ENCODE peak calls at places on chromosomes 7 and 10, in ten cellular contexts. D is neuronal stem cell, H is psoas muscle, F is IMR-90, I is colonic mucosa, W is esophagus squamous epithelium, P is AG04450, O is kidney, M is A549, K is SJCRH30. U is an unnamed sample.

GRCh38 chr10:15879058-15879457 is 18.8 kb upstream of the MINDY3 start:
- DNase-seq in D (no peak), H (no peak), F (peak), I (no peak), W (no peak), P (no peak), O (no peak), M (peak), K (no peak), U (no peak)

GRCh38 chr7:148958061-148958460 is 70.2 kb downstream of the PDIA4 start:
- DNase-seq in D (no peak), H (no peak), F (no peak), I (no peak), W (no peak), P (no peak), O (no peak), M (no peak), K (no peak), U (no peak)

GRCh38 chr7:19133891-19134290 is 11.3 kb downstream of the FERD3L start:
- DNase-seq in D (no peak), H (no peak), F (peak), I (no peak), W (no peak), P (no peak), O (no peak), M (no peak), K (no peak), U (no peak)

GRCh38 chr10:97888641-97889262 is 39.1 kb downstream of the GOLGA7B start:
- DNase-seq in D (no peak), H (no peak), F (peak), I (no peak), W (no peak), P (no peak), O (peak), M (peak), K (peak), U (no peak)

GRCh38 chr7:20307119-20307518 is 23.6 kb upstream of the ITGB8 start:
- DNase-seq in D (peak), H (no peak), F (peak), I (no peak), W (no peak), P (no peak), O (no peak), M (no peak), K (no peak), U (no peak)

GRCh38 chr10:31906039-31906438 is 22.6 kb downstream of the ARHGAP12 start:
- DNase-seq in D (no peak), H (no peak), F (peak), I (no peak), W (no peak), P (no peak), O (no peak), M (no peak), K (no peak), U (no peak)

GRCh38 chr7:94907420-94908203 is at the start of gene PPP1R9A:
- DNase-seq in D (peak), H (peak), F (no peak), I (peak), W (no peak), P (no peak), O (peak), M (peak), K (peak), U (no peak)

GRCh38 chr10:131184503-131184902 is 127.0 kb downstream of the TCERG1L start:
- DNase-seq in D (no peak), H (no peak), F (no peak), I (no peak), W (no peak), P (no peak), O (peak), M (no peak), K (no peak), U (no peak)

GRCh38 chr7:66078067-66078466 is 2.4 kb downstream of the ASL start:
- DNase-seq in D (no peak), H (no peak), F (no peak), I (no peak), W (no peak), P (no peak), O (no peak), M (no peak), K (no peak), U (no peak)

GRCh38 chr10:42640610-42641229 is 2.4 kb upstream of the ZNF33B start:
- DNase-seq in D (no peak), H (no peak), F (no peak), I (peak), W (no peak), P (no peak), O (no peak), M (no peak), K (no peak), U (no peak)

GRCh38 chr7:104584620-104585019 is 256.2 kb downstream of the LHFPL3 start:
- DNase-seq in D (no peak), H (no peak), F (no peak), I (no peak), W (no peak), P (no peak), O (no peak), M (no peak), K (no peak), U (no peak)

GRCh38 chr10:30782543-30783461 is 153.2 kb upstream of the LYZL2 start:
- DNase-seq in D (no peak), H (peak), F (peak), I (no peak), W (no peak), P (no peak), O (no peak), M (no peak), K (peak), U (no peak)

GRCh38 chr7:47314728-47315601 is 266.9 kb downstream of the TNS3 start:
- DNase-seq in D (no peak), H (peak), F (peak), I (peak), W (no peak), P (peak), O (peak), M (no peak), K (peak), U (no peak)

GRCh38 chr10:88234332-88234731 is 348.8 kb downstream of the RNLS start:
- DNase-seq in D (no peak), H (no peak), F (no peak), I (peak), W (no peak), P (no peak), O (no peak), M (no peak), K (no peak), U (no peak)

GRCh38 chr7:50284296-50284695 is 20.2 kb upstream of the IKZF1 start:
- DNase-seq in D (no peak), H (no peak), F (no peak), I (no peak), W (no peak), P (no peak), O (no peak), M (no peak), K (no peak), U (no peak)

GRCh38 chr7:50287121-50287520 is 17.4 kb upstream of the IKZF1 start:
- DNase-seq in D (no peak), H (no peak), F (no peak), I (no peak), W (no peak), P (no peak), O (no peak), M (no peak), K (no peak), U (no peak)

GRCh38 chr7:50281680-50282445 is 22.7 kb upstream of the IKZF1 start:
- DNase-seq in D (no peak), H (no peak), F (no peak), I (no peak), W (no peak), P (no peak), O (no peak), M (no peak), K (no peak), U (no peak)

GRCh38 chr7:50285259-50285658 is 19.3 kb upstream of the IKZF1 start:
- DNase-seq in D (no peak), H (no peak), F (no peak), I (no peak), W (no peak), P (no peak), O (no peak), M (no peak), K (no peak), U (no peak)

DNA sequence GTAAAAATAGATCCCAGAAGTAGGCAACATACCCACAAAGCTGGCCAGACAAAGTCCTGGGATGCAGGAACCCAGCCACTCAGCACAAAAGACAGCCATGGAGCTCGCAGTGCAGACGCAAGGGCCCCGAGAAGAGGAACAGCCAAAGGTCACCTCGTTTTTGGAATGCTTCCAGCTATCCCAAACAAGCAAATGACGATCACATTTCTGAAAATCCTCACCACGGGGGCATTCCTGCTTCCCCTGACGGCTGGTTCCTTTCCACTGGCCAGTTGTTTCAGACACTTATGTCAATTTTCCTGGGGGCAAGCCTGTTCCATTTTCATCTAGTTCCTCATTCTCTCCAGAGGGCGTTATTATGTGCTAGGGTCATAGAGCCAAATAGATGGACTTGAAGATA is 21.3 kb upstream of the IKZF1 start:
- DNase-seq in D (no peak), H (no peak), F (no peak), I (no peak), W (no peak), P (no peak), O (no peak), M (no peak), K (no peak), U (no peak)
- H3K27ac ChIP-seq in D (no peak), H (no peak), F (no peak), I (peak), W (no peak), P (no peak), O (no peak), M (no peak), K (no peak), U (no peak)

DNA sequence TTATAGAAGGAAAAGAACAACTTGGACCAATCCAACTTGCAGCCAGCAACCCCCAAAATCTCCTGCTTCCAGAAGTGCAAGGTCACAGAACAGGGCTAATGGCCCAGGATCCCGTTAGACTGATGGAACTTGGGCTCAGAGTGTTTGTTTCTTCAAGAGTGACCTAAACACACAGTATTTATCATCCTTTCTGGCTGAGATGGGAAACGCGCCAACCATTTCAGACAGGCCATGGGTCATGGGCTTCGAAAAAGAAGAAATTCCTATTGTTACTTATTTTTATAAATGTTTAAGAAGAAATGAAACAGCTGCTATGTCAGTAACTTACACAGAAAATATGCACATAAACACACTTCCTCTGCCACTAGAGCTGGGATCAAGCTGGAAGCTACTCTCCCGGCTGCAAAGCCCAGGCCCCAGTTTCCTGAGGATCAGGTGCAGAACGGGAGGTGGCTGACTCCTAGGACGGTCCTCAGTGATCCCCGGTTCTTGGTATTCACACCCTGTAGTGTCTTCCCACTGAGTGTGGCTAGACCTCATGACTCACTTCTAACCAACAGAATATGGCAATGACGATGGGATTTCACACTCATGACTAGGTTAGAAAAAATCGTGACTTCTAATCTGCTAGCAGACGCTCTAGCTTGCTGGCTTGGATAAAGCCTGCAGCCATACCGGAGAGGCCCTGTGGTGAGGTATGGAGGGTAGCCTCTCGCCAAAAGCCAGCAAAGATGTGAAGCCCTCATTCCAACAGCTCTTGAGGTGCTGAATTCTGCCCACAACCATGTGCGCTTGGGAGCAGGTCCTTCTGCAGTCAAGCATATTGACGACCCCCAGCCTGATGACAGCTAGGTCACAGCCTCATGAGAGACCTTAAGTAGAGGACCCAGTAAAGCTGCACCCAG is 60.2 kb downstream of the CHST15 start:
- DNase-seq in D (no peak), H (no peak), F (peak), I (no peak), W (no peak), P (peak), O (peak), M (no peak), K (no peak), U (no peak)
- H3K27ac ChIP-seq in D (no peak), H (no peak), F (no peak), I (no peak), W (no peak), P (peak), O (peak), M (no peak), K (no peak), U (peak)

GRCh38 chr10:110391541-110391940 is 86.8 kb upstream of the SMNDC1 start:
- DNase-seq in D (no peak), H (no peak), F (no peak), I (no peak), W (no peak), P (no peak), O (peak), M (no peak), K (no peak), U (no peak)

GRCh38 chr10:110394296-110394695 is 89.6 kb upstream of the SMNDC1 start:
- DNase-seq in D (no peak), H (no peak), F (no peak), I (no peak), W (no peak), P (no peak), O (peak), M (no peak), K (no peak), U (no peak)

GRCh38 chr10:110392121-110392859 is 87.6 kb upstream of the SMNDC1 start:
- DNase-seq in D (no peak), H (no peak), F (no peak), I (no peak), W (no peak), P (no peak), O (peak), M (no peak), K (no peak), U (no peak)

GRCh38 chr10:110393866-110394265 is 89.1 kb upstream of the SMNDC1 start:
- DNase-seq in D (no peak), H (no peak), F (no peak), I (no peak), W (no peak), P (no peak), O (peak), M (no peak), K (no peak), U (no peak)

GRCh38 chr10:110392860-110393732 is 88.4 kb upstream of the SMNDC1 start:
- DNase-seq in D (no peak), H (peak), F (peak), I (peak), W (no peak), P (peak), O (peak), M (no peak), K (no peak), U (no peak)
- H3K27ac ChIP-seq in D (no peak), H (no peak), F (peak), I (no peak), W (no peak), P (peak), O (no peak), M (peak), K (no peak), U (no peak)

DNA sequence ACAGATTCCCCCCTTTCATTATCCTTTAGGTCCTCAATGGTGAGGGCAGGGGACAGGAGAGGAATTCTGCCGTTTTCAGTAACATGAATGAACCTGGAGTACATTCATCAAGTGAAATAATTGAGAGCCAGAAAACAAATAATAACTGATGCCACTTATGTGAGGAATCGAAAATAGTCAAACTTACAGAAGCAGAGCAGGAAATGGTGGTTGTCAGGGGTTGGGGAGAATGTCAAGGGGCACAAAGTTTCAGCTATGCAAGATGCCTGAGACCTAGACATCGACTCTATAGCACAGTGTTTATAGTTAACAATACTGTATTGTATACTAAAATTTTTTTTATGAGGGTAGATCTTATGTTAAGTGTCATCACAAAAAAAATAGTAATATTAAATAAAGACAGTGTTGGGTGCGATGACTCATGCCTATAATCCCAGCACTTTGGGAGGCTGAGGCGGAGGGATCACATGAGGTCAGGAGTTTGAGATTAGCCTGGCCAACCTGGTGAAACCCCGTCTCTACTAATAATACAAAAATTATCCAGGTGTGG is 1219.8 kb downstream of the GATA3 start:
- DNase-seq in D (no peak), H (no peak), F (no peak), I (no peak), W (no peak), P (no peak), O (no peak), M (no peak), K (no peak), U (no peak)
- H3K27ac ChIP-seq in D (no peak), H (no peak), F (no peak), I (no peak), W (no peak), P (no peak), O (no peak), M (no peak), K (no peak), U (no peak)

U was measured in esophagus muscularis mucosa.